ENCODE peak calls at places on chromosome 17, in nine cellular contexts. Y is cardiac muscle cell; W is heart right ventricle; D is lower leg skin; S is GM12865; J is CD8-positive, alpha-beta T cell; N is Calu3; X is mesothelial cell of epicardium; I is adrenal gland. K is an unnamed sample.

GRCh38 chr17:10733666-10734065 is 3.8 kb upstream of the TMEM220 start:
- DNase-seq in S (no peak), J (no peak), W (no peak), D (peak), N (no peak), Y (no peak), I (no peak), X (no peak), K (no peak)

GRCh38 chr17:77455878-77456234 is 315.1 kb downstream of the SEC14L1 start:
- DNase-seq in I (no peak), D (no peak), X (no peak), S (no peak), Y (no peak), J (no peak), W (peak), N (no peak), K (no peak)

GRCh38 chr17:38912221-38912813 is 13.1 kb upstream of the LASP1NB start:
- DNase-seq in S (no peak), Y (peak), W (peak), I (peak), D (peak), X (no peak), N (no peak), J (no peak), K (no peak)

GRCh38 chr17:42563543-42563942 is 1.6 kb downstream of the COASY start:
- DNase-seq in D (no peak), W (no peak), X (no peak), N (peak), I (peak), Y (no peak), S (no peak), J (no peak), K (no peak)

GRCh38 chr17:52648995-52649394 is 490.5 kb upstream of the CA10 start:
- DNase-seq in X (no peak), W (no peak), I (no peak), J (no peak), D (no peak), Y (no peak), N (no peak), S (no peak), K (peak)

GRCh38 chr17:8740486-8740885 is 4.2 kb downstream of the CCDC42 start:
- DNase-seq in W (no peak), I (no peak), X (no peak), D (no peak), Y (no peak), S (peak), J (peak), N (no peak), K (no peak)

GRCh38 chr17:38566666-38567031 is 39.1 kb downstream of the SRCIN1 start:
- DNase-seq in Y (no peak), J (no peak), W (no peak), S (no peak), X (no peak), D (no peak), I (no peak), N (no peak), K (no peak)

GRCh38 chr17:8846768-8847211 is 20.7 kb downstream of the PIK3R6 start:
- DNase-seq in Y (peak), I (peak), N (no peak), S (no peak), W (no peak), D (no peak), X (no peak), J (no peak), K (no peak)

GRCh38 chr17:55547027-55547670 is 35.9 kb upstream of the SMIM36 start:
- DNase-seq in Y (peak), W (no peak), I (no peak), J (no peak), X (no peak), S (no peak), D (no peak), N (no peak), K (no peak)

GRCh38 chr17:1882836-1883235 is 53.0 kb downstream of the RPA1 start:
- DNase-seq in N (peak), W (no peak), Y (peak), X (no peak), I (peak), D (no peak), S (peak), J (no peak), K (peak)

GRCh38 chr17:29158515-29159275 is 21.5 kb downstream of the MYO18A start:
- DNase-seq in N (peak), Y (peak), X (no peak), W (no peak), J (no peak), I (no peak), S (no peak), D (no peak), K (no peak)

GRCh38 chr17:75181608-75182318 is 996 bp downstream of the SUMO2 start:
- DNase-seq in D (peak), J (no peak), W (no peak), Y (peak), N (peak), S (peak), X (peak), I (peak), K (no peak)

GRCh38 chr17:81471804-81472456 is 40.7 kb downstream of the ACTG1 start:
- DNase-seq in Y (peak), N (no peak), W (no peak), D (peak), J (no peak), I (no peak), S (peak), X (no peak), K (no peak)

GRCh38 chr17:42521036-42521435 is 15.0 kb upstream of the NAGLU start:
- DNase-seq in S (no peak), Y (no peak), I (peak), J (no peak), N (no peak), D (no peak), W (no peak), X (no peak), K (no peak)

GRCh38 chr17:12415031-12415430 is 250.7 kb upstream of the MYOCD start:
- DNase-seq in J (no peak), D (no peak), X (no peak), S (no peak), I (no peak), N (no peak), W (no peak), Y (no peak), K (no peak)

GRCh38 chr17:5045496-5045895 is 10.3 kb upstream of the SLC52A1 start:
- DNase-seq in W (no peak), J (no peak), X (no peak), D (no peak), Y (no peak), S (no peak), N (no peak), I (no peak), K (no peak)

GRCh38 chr17:31518478-31518877 is 127.0 kb downstream of the RAB11FIP4 start:
- DNase-seq in W (no peak), D (no peak), Y (no peak), J (no peak), I (no peak), X (no peak), N (no peak), S (no peak), K (no peak)

GRCh38 chr17:31515226-31515759 is 123.8 kb downstream of the RAB11FIP4 start:
- DNase-seq in D (no peak), W (no peak), I (no peak), N (no peak), J (no peak), S (no peak), Y (no peak), X (no peak), K (no peak)

GRCh38 chr17:31521632-31522283 is 130.3 kb downstream of the RAB11FIP4 start:
- DNase-seq in D (no peak), Y (no peak), S (no peak), I (no peak), J (no peak), N (no peak), W (no peak), X (no peak), K (no peak)

GRCh38 chr17:31513731-31514427 is 122.4 kb downstream of the RAB11FIP4 start:
- DNase-seq in S (no peak), I (no peak), Y (no peak), W (no peak), N (no peak), D (no peak), X (no peak), J (no peak), K (no peak)

DNA sequence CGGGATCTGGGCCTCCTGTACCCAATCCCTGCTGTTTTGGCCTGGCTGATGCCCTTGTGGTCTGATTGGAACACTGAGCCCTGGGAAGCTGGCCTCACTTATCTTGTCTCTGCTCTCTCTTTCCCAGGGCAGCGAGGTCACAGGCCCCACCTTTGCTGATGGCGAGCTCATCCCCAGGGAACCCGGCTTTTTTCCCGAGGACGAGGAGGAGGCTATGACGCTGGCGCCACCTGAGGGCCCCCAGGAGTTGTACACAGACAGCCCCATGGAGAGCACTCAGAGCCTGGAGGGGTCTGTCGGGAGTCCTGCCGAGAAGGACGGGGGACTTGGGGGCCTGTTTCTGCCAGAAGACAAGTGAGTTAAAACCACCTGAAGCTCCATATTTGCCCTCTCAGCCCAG is 126.0 kb downstream of the RAB11FIP4 start:
- DNase-seq in X (no peak), I (no peak), D (no peak), N (peak), W (no peak), Y (no peak), S (no peak), J (no peak), K (peak)
- TF ChIP-seq CTCF in X (no peak), I (no peak), D (no peak), N (peak), W (no peak), Y (peak), S (peak), J (peak), K (no peak)

GRCh38 chr17:63542942-63543821 is 7.1 kb upstream of the DCAF7 start:
- DNase-seq in I (no peak), N (peak), W (no peak), Y (no peak), X (no peak), J (no peak), D (no peak), S (no peak), K (no peak)
- TF ChIP-seq CTCF in I (no peak), N (no peak), W (no peak), Y (no peak), X (no peak), J (no peak), D (no peak), S (no peak), K (no peak)

DNA sequence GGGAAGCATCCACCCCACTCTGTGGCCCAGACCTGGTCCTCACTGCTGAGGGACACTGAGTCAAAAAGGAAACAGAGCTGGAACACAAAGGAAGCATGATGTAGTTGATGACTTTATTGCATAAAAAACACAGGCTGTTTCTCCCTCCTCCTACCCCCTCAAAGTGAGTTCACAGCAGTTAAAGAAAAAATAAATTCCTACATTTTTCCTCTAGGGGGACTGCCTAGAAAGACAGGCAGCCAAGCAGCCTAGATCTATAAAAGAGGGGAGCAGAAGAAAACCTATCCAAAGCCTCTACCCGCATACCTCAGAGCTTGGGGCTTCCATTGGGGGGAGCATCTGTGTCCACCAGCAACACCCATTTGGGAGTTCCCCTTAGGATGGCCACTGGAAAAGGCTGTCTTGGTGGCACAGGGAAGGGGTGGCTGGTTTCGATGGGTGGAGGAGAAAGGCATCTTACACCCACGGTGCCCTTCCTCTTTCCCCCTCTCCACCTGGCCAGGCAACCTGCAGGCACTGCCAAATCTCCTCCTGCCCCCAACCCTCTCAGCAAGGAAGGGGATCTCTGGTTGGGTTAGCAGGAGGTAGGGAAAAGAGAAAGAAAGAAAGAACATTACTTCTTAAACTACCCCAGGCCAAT is 3.9 kb upstream of the SCRN2 start:
- DNase-seq in W (no peak), Y (peak), S (no peak), J (no peak), D (no peak), I (no peak), N (no peak), X (no peak), K (no peak)
- TF ChIP-seq CTCF in W (no peak), Y (peak), S (peak), J (no peak), D (no peak), I (peak), N (peak), X (peak), K (peak)

GRCh38 chr17:68740555-68741447 is 139.6 kb upstream of the FAM20A start:
- DNase-seq in J (no peak), S (no peak), D (no peak), I (no peak), Y (no peak), W (no peak), X (no peak), N (peak), K (no peak)
- TF ChIP-seq CTCF in J (no peak), S (peak), D (no peak), I (no peak), Y (no peak), W (no peak), X (no peak), N (peak), K (no peak)

GRCh38 chr17:83198366-83199341 is 119.2 kb downstream of the METRNL start:
- DNase-seq in W (peak), Y (no peak), S (no peak), J (no peak), I (no peak), N (no peak), X (no peak), D (peak), K (no peak)

GRCh38 chr17:83194761-83195329 is 115.4 kb downstream of the METRNL start:
- DNase-seq in Y (no peak), X (no peak), D (no peak), I (no peak), W (peak), J (no peak), S (no peak), N (no peak), K (no peak)

GRCh38 chr17:83195330-83196087 is 116.1 kb downstream of the METRNL start:
- DNase-seq in D (peak), Y (peak), N (no peak), I (no peak), W (peak), J (no peak), S (no peak), X (no peak), K (no peak)

GRCh38 chr17:83196088-83196765 is 116.8 kb downstream of the METRNL start:
- DNase-seq in S (no peak), X (no peak), W (no peak), D (no peak), I (no peak), N (no peak), J (no peak), Y (peak), K (no peak)

DNA sequence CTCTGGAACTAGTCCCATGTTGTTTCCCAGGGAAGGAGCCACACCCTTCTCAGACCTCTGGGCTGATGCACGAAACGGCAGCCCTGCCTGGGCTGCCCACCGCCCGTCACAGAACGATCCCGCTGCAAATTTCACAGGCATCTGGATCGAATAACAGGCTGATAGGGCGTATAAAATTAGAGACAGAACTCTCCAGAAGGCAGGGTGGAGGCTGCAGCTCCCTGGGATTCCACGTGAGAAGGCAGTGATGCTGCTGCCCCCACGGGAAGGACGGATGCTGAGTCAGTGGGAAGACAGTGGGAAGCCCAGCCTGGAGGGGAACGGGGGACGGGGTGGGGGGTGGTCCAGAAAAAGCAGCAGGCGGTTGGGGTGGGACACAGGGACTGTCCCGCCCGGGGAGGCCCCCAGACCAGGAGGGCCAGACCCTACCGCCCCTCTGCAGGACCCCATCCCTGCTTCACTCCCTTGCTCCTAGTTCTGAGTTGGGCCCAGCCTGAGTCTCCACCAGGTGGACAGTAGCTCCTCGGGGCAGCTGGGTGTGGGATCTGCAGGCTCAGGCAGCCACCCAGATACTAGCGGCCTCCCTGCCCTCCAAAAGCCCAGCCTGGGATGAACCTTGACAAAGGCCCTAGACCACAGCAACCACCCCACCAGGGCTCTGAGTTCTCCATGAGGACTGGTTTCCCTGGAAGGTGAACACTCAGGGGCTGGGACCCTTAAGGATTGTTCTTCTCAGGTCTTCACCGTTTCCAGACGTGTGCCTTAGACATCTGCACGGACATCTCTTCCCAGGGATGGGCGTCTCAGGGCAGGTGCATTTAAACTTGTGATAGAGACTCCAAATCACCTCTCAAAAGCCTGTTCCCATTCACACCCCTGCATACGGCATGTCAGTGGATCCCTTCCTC is 117.8 kb downstream of the METRNL start:
- DNase-seq in D (no peak), W (no peak), I (no peak), N (no peak), Y (no peak), X (no peak), J (no peak), S (no peak), K (no peak)
- TF ChIP-seq CTCF in D (no peak), W (no peak), I (no peak), N (no peak), Y (no peak), X (no peak), J (no peak), S (no peak), K (no peak)

DNA sequence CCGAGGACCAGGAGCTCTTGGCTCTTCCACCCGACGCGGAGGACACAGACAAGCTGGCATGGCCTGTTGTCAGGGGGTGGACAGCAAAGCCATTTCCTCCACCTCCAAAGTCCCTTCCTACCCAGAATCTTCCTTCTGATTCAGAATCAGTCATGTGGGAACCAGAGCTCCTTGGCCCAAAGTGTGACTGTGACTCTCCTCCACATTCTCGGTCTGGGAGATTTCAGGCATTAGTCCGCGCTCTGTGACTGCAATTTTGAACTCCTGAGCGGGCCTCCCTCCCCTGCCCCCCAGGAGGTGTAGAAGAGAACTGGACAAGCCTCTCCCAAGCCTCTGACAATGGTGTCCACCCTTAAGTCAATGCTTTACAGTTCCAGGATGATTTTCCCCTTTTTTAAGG is 9.1 kb downstream of the DNAH17 start:
- DNase-seq in J (no peak), D (no peak), N (no peak), I (no peak), S (no peak), Y (no peak), W (no peak), X (no peak), K (no peak)
- TF ChIP-seq CTCF in J (no peak), D (no peak), N (no peak), I (no peak), S (no peak), Y (no peak), W (no peak), X (no peak), K (no peak)

GRCh38 chr17:79777166-79777843 is 643 bp upstream of the CBX2 start:
- DNase-seq in W (peak), I (peak), N (peak), J (no peak), X (peak), D (peak), S (peak), Y (peak), K (peak)
- TF ChIP-seq CTCF in W (no peak), I (no peak), N (no peak), J (no peak), X (no peak), D (no peak), S (peak), Y (peak), K (no peak)